ENCODE peak calls at places on chromosomes 13 and 19, in nine cellular contexts. One of them, this sample, is unnamed.

GRCh38 chr13:47588676-47589075 is 412.4 kb downstream of the SUCLA2 start:
- DNase-seq in stomach: no peak
- DNase-seq in HepG2: no peak
- DNase-seq in ovary: no peak
- DNase-seq in transverse colon: no peak
- DNase-seq in adrenal gland: no peak
- DNase-seq in uterus: no peak
- DNase-seq in heart left ventricle: no peak
- DNase-seq in suprapubic skin: no peak
- DNase-seq in this sample: no peak

GRCh38 chr19:56837892-56838679 is 2.4 kb downstream of the PEG3 start:
- DNase-seq in stomach: no peak
- DNase-seq in HepG2: peak; percentile 67
- DNase-seq in ovary: peak; percentile 57
- DNase-seq in transverse colon: peak; percentile 23
- DNase-seq in adrenal gland: peak; percentile 78
- DNase-seq in uterus: peak; percentile 68
- DNase-seq in heart left ventricle: peak; percentile 78
- DNase-seq in suprapubic skin: peak; percentile 83
- DNase-seq in this sample: peak; percentile 67

GRCh38 chr19:1383311-1384084 is at the start of gene NDUFS7:
- DNase-seq in stomach: peak; percentile 92
- DNase-seq in HepG2: peak; percentile 76
- DNase-seq in ovary: peak; percentile 89
- DNase-seq in transverse colon: peak; percentile 91
- DNase-seq in adrenal gland: peak; percentile 90
- DNase-seq in uterus: peak; percentile 89
- DNase-seq in heart left ventricle: peak; percentile 93
- DNase-seq in suprapubic skin: peak; percentile 95
- DNase-seq in this sample: peak; percentile 91

GRCh38 chr13:89363144-89363543 is 1692.0 kb downstream of the SLITRK5 start:
- DNase-seq in stomach: no peak
- DNase-seq in HepG2: no peak
- DNase-seq in ovary: no peak
- DNase-seq in transverse colon: no peak
- DNase-seq in adrenal gland: no peak
- DNase-seq in uterus: no peak
- DNase-seq in heart left ventricle: no peak
- DNase-seq in suprapubic skin: no peak
- DNase-seq in this sample: no peak

GRCh38 chr19:33639034-33639681 is 17.4 kb downstream of the CHST8 start:
- DNase-seq in stomach: no peak
- DNase-seq in HepG2: no peak
- DNase-seq in ovary: no peak
- DNase-seq in transverse colon: no peak
- DNase-seq in adrenal gland: no peak
- DNase-seq in uterus: no peak
- DNase-seq in heart left ventricle: no peak
- DNase-seq in suprapubic skin: peak; percentile 45
- DNase-seq in this sample: no peak

GRCh38 chr19:42634409-42635232 is 39.9 kb upstream of the CEACAM8 start:
- DNase-seq in stomach: peak; percentile 44
- DNase-seq in HepG2: peak; percentile 32
- DNase-seq in ovary: no peak
- DNase-seq in transverse colon: peak; percentile 12
- DNase-seq in adrenal gland: peak; percentile 55
- DNase-seq in uterus: no peak
- DNase-seq in heart left ventricle: no peak
- DNase-seq in suprapubic skin: no peak
- DNase-seq in this sample: no peak

GRCh38 chr13:51269039-51269438 is 46.8 kb downstream of the FAM124A start:
- DNase-seq in stomach: no peak
- DNase-seq in HepG2: no peak
- DNase-seq in ovary: no peak
- DNase-seq in transverse colon: no peak
- DNase-seq in adrenal gland: no peak
- DNase-seq in uterus: no peak
- DNase-seq in heart left ventricle: no peak
- DNase-seq in suprapubic skin: no peak
- DNase-seq in this sample: no peak

GRCh38 chr19:30864460-30865215 is 484.6 kb downstream of the TSHZ3 start:
- DNase-seq in stomach: no peak
- DNase-seq in HepG2: no peak
- DNase-seq in ovary: no peak
- DNase-seq in transverse colon: no peak
- DNase-seq in adrenal gland: no peak
- DNase-seq in uterus: no peak
- DNase-seq in heart left ventricle: no peak
- DNase-seq in suprapubic skin: no peak
- DNase-seq in this sample: peak; percentile 20

GRCh38 chr19:15404780-15405211 is 14.0 kb downstream of the AKAP8L start:
- DNase-seq in stomach: no peak
- DNase-seq in HepG2: no peak
- DNase-seq in ovary: no peak
- DNase-seq in transverse colon: no peak
- DNase-seq in adrenal gland: no peak
- DNase-seq in uterus: no peak
- DNase-seq in heart left ventricle: no peak
- DNase-seq in suprapubic skin: no peak
- DNase-seq in this sample: no peak

GRCh38 chr19:38569368-38569983 is 48.3 kb downstream of the MAP4K1 start:
- DNase-seq in stomach: no peak
- DNase-seq in HepG2: peak; percentile 44
- DNase-seq in ovary: no peak
- DNase-seq in transverse colon: no peak
- DNase-seq in adrenal gland: no peak
- DNase-seq in uterus: no peak
- DNase-seq in heart left ventricle: no peak
- DNase-seq in suprapubic skin: no peak
- DNase-seq in this sample: no peak

GRCh38 chr19:16134510-16134909 is 9.0 kb upstream of the HSH2D start:
- DNase-seq in stomach: no peak
- DNase-seq in HepG2: no peak
- DNase-seq in ovary: no peak
- DNase-seq in transverse colon: peak; percentile 70
- DNase-seq in adrenal gland: no peak
- DNase-seq in uterus: no peak
- DNase-seq in heart left ventricle: no peak
- DNase-seq in suprapubic skin: no peak
- DNase-seq in this sample: no peak

GRCh38 chr13:112465251-112466131 is 89.3 kb downstream of the SPACA7 start:
- DNase-seq in stomach: no peak
- DNase-seq in HepG2: no peak
- DNase-seq in ovary: no peak
- DNase-seq in transverse colon: no peak
- DNase-seq in adrenal gland: no peak
- DNase-seq in uterus: no peak
- DNase-seq in heart left ventricle: no peak
- DNase-seq in suprapubic skin: no peak
- DNase-seq in this sample: no peak

GRCh38 chr19:18590273-18591272 is 2.0 kb downstream of the REX1BD start:
- DNase-seq in stomach: no peak
- DNase-seq in HepG2: peak; percentile 76
- DNase-seq in ovary: no peak
- DNase-seq in transverse colon: peak; percentile 49
- DNase-seq in adrenal gland: peak; percentile 52
- DNase-seq in uterus: no peak
- DNase-seq in heart left ventricle: peak; percentile 49
- DNase-seq in suprapubic skin: no peak
- DNase-seq in this sample: no peak

GRCh38 chr13:31485651-31486051 is 253.7 kb upstream of the RXFP2 start:
- DNase-seq in stomach: no peak
- DNase-seq in HepG2: no peak
- DNase-seq in ovary: no peak
- DNase-seq in transverse colon: no peak
- DNase-seq in adrenal gland: no peak
- DNase-seq in uterus: no peak
- DNase-seq in heart left ventricle: no peak
- DNase-seq in suprapubic skin: no peak
- DNase-seq in this sample: no peak

GRCh38 chr13:43573787-43574562 is 212.8 kb downstream of the ENOX1 start:
- DNase-seq in stomach: no peak
- DNase-seq in HepG2: no peak
- DNase-seq in ovary: no peak
- DNase-seq in transverse colon: no peak
- DNase-seq in adrenal gland: no peak
- DNase-seq in uterus: no peak
- DNase-seq in heart left ventricle: no peak
- DNase-seq in suprapubic skin: no peak
- DNase-seq in this sample: no peak

GRCh38 chr13:43567608-43568007 is 219.2 kb downstream of the ENOX1 start:
- DNase-seq in stomach: no peak
- DNase-seq in HepG2: no peak
- DNase-seq in ovary: no peak
- DNase-seq in transverse colon: no peak
- DNase-seq in adrenal gland: no peak
- DNase-seq in uterus: no peak
- DNase-seq in heart left ventricle: no peak
- DNase-seq in suprapubic skin: no peak
- DNase-seq in this sample: no peak

GRCh38 chr13:43573361-43573740 is 213.4 kb downstream of the ENOX1 start:
- DNase-seq in stomach: no peak
- DNase-seq in HepG2: no peak
- DNase-seq in ovary: no peak
- DNase-seq in transverse colon: no peak
- DNase-seq in adrenal gland: no peak
- DNase-seq in uterus: no peak
- DNase-seq in heart left ventricle: no peak
- DNase-seq in suprapubic skin: no peak
- DNase-seq in this sample: no peak

GRCh38 chr13:43572601-43573360 is 214.0 kb downstream of the ENOX1 start:
- DNase-seq in stomach: no peak
- DNase-seq in HepG2: no peak
- DNase-seq in ovary: no peak
- DNase-seq in transverse colon: no peak
- DNase-seq in adrenal gland: no peak
- DNase-seq in uterus: no peak
- DNase-seq in heart left ventricle: no peak
- DNase-seq in suprapubic skin: no peak
- DNase-seq in this sample: no peak

DNA sequence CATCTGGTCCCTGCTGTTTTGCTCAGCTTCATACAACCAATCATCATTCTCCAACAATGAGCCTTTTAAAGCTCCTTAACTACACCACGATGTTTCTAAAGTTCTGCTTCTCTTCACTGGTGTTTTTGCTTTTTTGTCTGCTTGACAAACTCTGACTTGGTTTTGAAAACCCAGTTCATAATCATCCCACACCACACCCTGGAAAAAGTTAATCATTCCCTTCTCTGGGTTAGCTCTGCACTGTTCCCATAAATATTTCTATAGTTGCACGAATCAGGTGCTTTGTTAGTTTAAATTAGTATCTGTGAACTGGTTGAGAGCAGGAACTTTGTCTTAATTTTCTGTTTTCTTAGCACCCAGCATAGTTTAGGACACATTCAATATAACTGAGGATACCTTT is 217.1 kb downstream of the ENOX1 start:
- DNase-seq in stomach: no peak
- DNase-seq in HepG2: no peak
- DNase-seq in ovary: no peak
- DNase-seq in transverse colon: no peak
- DNase-seq in adrenal gland: no peak
- DNase-seq in uterus: no peak
- DNase-seq in heart left ventricle: no peak
- DNase-seq in suprapubic skin: no peak
- DNase-seq in this sample: no peak
- TF ChIP-seq POLR2A in stomach: no peak
- TF ChIP-seq POLR2A in HepG2: no peak
- TF ChIP-seq POLR2A in ovary: no peak
- TF ChIP-seq POLR2A in transverse colon: no peak
- TF ChIP-seq POLR2A in adrenal gland: no peak
- TF ChIP-seq POLR2A in uterus: no peak
- TF ChIP-seq POLR2A in heart left ventricle: no peak
- TF ChIP-seq POLR2A in suprapubic skin: no peak
- TF ChIP-seq POLR2A in this sample: no peak

DNA sequence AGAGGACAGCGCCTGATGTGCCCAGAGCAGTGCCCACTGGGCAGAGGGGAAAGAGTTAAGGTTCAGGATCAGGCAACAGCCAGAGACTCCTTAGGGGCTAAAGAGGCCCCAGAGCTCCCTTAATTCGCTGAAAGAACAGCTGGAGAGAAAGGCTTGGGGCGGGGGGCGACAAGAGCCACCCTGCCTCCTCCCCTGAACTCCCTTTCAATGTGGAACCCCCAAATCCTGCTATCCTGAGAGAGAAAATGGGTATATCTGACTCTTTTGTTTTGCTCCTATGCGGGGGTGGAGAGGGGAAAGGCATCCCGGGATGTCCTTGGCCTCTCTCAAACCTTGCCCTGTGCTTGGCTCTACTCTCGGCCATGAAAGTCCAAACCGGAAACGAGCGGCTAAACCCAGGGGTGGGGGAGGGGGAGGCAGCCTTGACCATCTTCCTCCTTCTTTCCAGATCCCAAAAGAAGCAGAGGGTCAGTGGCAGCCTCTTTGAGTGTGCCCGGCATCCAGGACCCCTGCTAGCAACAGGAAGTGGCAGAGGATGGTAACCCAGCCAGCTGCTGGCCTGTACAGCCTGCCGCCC is 4.7 kb downstream of the PRKACA start:
- DNase-seq in stomach: no peak
- DNase-seq in HepG2: peak; percentile 29
- DNase-seq in ovary: peak; percentile 86
- DNase-seq in transverse colon: no peak
- DNase-seq in adrenal gland: peak; percentile 75
- DNase-seq in uterus: no peak
- DNase-seq in heart left ventricle: peak; percentile 70
- DNase-seq in suprapubic skin: no peak
- DNase-seq in this sample: no peak
- H3K4me1 ChIP-seq in stomach: peaks cover 69% of the 10 kb centered on the region
- H3K4me1 ChIP-seq in HepG2: peaks cover 60% of the 10 kb centered on the region
- H3K4me1 ChIP-seq in ovary: peaks cover 31% of the 10 kb centered on the region
- H3K4me1 ChIP-seq in transverse colon: peaks cover 39% of the 10 kb centered on the region
- H3K4me1 ChIP-seq in adrenal gland: peaks cover 46% of the 10 kb centered on the region
- H3K4me1 ChIP-seq in uterus: peaks cover 5% of the 10 kb centered on the region
- H3K4me1 ChIP-seq in heart left ventricle: peaks cover 80% of the 10 kb centered on the region
- H3K4me1 ChIP-seq in suprapubic skin: peaks cover 53% of the 10 kb centered on the region
- H3K4me1 ChIP-seq in this sample: peaks cover 22% of the 10 kb centered on the region

DNA sequence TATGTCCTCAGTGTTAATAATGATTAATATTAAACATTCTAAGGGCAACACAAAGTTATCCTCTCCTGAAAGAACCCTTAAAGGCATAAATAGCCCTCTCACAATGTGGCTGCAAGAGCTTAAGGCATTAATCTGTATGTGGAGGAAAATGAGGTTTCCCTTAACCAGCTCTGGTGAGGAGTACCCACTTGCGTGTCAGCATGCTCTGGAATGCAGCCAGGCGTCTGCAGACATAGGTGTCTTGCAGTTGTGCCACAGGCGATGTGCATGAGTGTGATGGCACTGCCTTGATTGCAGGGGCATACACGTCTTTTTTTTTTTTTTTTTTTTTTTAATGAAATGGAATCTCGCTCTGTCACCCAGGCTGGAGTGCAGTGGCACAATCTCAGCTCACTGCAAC is 91.9 kb downstream of the RAB20 start:
- DNase-seq in stomach: no peak
- DNase-seq in HepG2: no peak
- DNase-seq in ovary: no peak
- DNase-seq in transverse colon: no peak
- DNase-seq in adrenal gland: no peak
- DNase-seq in uterus: no peak
- DNase-seq in heart left ventricle: no peak
- DNase-seq in suprapubic skin: no peak
- DNase-seq in this sample: no peak
- H3K36me3 ChIP-seq in stomach: peaks cover 74% of the 10 kb centered on the region
- H3K36me3 ChIP-seq in HepG2: no peaks in the 10 kb centered on the region
- H3K36me3 ChIP-seq in ovary: no peaks in the 10 kb centered on the region
- H3K36me3 ChIP-seq in transverse colon: no peaks in the 10 kb centered on the region
- H3K36me3 ChIP-seq in adrenal gland: no peaks in the 10 kb centered on the region
- H3K36me3 ChIP-seq in uterus: no peaks in the 10 kb centered on the region
- H3K36me3 ChIP-seq in heart left ventricle: peaks cover 91% of the 10 kb centered on the region
- H3K36me3 ChIP-seq in suprapubic skin: peaks cover 31% of the 10 kb centered on the region
- H3K36me3 ChIP-seq in this sample: no peaks in the 10 kb centered on the region

GRCh38 chr13:79480954-79481684 is at the start of gene NDFIP2:
- DNase-seq in stomach: peak; percentile 89
- DNase-seq in HepG2: peak; percentile 76
- DNase-seq in ovary: peak; percentile 75
- DNase-seq in transverse colon: peak; percentile 92
- DNase-seq in adrenal gland: peak; percentile 81
- DNase-seq in uterus: peak; percentile 69
- DNase-seq in heart left ventricle: peak; percentile 92
- DNase-seq in suprapubic skin: peak; percentile 91
- DNase-seq in this sample: peak; percentile 78
- TF ChIP-seq POLR2A in stomach: no peak
- TF ChIP-seq POLR2A in HepG2: peak; percentile 75
- TF ChIP-seq POLR2A in ovary: peak; percentile 15
- TF ChIP-seq POLR2A in transverse colon: peak; percentile 91
- TF ChIP-seq POLR2A in adrenal gland: peak; percentile 79
- TF ChIP-seq POLR2A in uterus: no peak
- TF ChIP-seq POLR2A in heart left ventricle: no peak
- TF ChIP-seq POLR2A in suprapubic skin: no peak
- TF ChIP-seq POLR2A in this sample: no peak